ENCODE peak calls at places on chromosome 12, in four cellular contexts. O is right atrium auricular region, A is bronchial epithelial cell, Y is heart right ventricle. P is an unnamed sample.

GRCh38 chr12:62604856-62605255 is 138.2 kb downstream of the MON2 start:
- DNase-seq in Y (no peak), O (no peak), A (peak; percentile 19), P (no peak)

GRCh38 chr12:77928078-77928477 is 97.4 kb downstream of the NAV3 start:
- DNase-seq in O (no peak), A (no peak), Y (no peak), P (no peak)

GRCh38 chr12:32305163-32305562 is 94.2 kb upstream of the FGD4 start:
- DNase-seq in O (no peak), A (peak; percentile 32), Y (no peak), P (no peak)

GRCh38 chr12:93740721-93741120 is 63.5 kb downstream of the CRADD start:
- DNase-seq in O (no peak), Y (no peak), A (no peak), P (no peak)

GRCh38 chr12:121114019-121114639 is 18.5 kb upstream of the P2RX7 start:
- DNase-seq in A (no peak), O (no peak), Y (no peak), P (no peak)

GRCh38 chr12:13101854-13102375 is 1.6 kb downstream of the GSG1 start:
- DNase-seq in A (peak; percentile 69), Y (no peak), O (no peak), P (no peak)

GRCh38 chr12:40752011-40752410 is 59.8 kb downstream of the CNTN1 start:
- DNase-seq in Y (no peak), A (no peak), O (no peak), P (no peak)

GRCh38 chr12:87586158-87586557 is 443.0 kb downstream of the C12orf50 start:
- DNase-seq in Y (no peak), A (no peak), O (no peak), P (no peak)

GRCh38 chr12:131604146-131604844 is 106.6 kb upstream of the SFSWAP start:
- DNase-seq in O (no peak), Y (no peak), A (no peak), P (no peak)

DNA sequence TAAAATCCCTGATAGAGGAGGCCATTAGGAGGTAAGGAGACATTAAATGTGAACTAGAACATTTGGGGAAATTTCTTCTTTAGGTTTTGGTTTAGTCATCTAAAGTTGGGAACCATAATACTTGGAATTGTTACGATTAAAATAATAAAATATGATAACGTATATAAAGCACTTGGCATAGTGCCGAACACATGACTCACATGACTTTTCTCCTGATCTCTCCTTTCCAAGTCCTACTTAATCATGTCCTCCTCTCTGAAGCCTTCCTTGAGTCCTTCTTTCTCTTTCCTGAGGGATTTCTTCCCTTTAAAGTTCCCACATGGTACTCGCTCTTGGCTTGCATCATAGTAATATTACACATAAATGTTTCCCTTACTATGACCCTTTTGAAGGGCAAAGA is 20.0 kb downstream of the BEST3 start:
- DNase-seq in O (no peak), A (no peak), Y (no peak), P (no peak)
- TF ChIP-seq CTCF in O (no peak), A (no peak), Y (no peak), P (no peak)

DNA sequence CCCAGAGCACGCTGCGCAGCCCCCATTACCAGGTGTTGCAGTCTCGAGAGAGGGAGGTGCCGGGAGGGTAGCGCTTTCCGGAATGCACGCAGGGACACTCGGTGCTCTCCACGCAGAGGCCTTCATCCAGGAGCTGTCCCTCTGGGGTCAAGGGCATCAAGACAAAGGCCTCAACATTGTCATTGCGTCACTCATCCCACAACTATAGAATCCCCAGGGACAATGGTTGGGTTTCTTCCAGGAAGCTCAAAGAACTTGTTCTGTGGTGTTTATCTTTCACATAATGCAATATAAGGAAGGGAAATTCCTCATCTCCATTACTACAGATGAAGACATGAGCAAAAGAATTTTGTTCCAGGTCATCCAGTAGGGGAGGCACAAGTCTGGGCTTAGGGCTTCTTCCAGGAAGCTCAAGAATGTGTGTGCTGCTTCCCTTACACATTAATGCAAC is 52.1 kb downstream of the VWF start:
- DNase-seq in Y (no peak), A (peak; percentile 91), O (no peak), P (no peak)
- TF ChIP-seq CTCF in Y (peak; percentile 52), A (peak; percentile 58), O (peak; percentile 41), P (no peak)

DNA sequence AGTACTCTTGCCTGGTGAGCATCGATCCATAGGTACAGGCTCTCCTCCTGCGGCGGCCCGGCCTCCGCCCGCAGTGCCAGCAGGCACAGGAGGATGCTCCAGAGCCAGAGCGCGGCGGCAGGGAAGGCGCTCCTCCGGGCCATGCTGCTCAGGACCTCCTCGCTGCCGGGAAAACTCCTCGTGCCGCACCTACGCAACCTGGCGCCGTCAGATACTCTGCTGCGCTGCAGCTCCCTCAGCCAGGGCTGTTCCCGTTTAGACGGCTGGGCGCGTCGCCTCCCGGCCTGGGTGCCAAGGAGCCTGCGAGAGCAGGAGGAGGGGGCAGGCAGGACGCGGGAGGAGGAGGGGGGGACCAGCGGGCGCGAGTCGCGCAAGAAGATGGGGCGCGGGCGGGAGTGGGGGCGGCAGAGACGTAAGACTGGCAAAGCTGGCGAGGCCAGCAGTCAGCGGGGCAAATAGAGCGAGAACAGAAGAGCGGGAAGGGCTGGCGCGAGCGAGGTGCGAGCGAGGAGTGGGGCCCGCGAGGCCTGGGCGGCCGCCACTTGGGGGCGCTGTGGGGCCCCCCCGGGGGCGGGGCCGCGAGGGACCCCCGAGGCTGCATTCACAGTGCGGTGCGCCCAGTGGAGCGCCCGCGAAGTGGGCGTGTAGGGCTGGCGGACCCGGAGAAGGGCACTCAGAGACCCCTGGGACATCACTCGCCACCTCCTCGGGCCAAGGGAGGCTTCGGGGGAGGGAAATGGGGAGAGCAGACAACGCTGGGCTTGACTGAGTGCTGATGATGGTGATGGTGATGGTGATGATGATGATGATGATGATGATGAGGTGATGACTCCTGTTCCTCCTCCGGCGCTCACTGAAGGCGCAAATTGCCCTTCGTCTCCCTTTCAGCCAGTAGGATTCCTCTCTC is at the start of gene WIF1:
- DNase-seq in Y (peak; percentile 14), O (no peak), A (peak; percentile 17), P (no peak)
- TF ChIP-seq CTCF in Y (peak; percentile 44), O (peak; percentile 57), A (peak; percentile 34), P (no peak)

GRCh38 chr12:43501705-43502104 is 50.3 kb downstream of the ADAMTS20 start:
- DNase-seq in Y (no peak), O (no peak), A (peak; percentile 21), P (no peak)
- TF ChIP-seq CTCF in Y (peak; percentile 30), O (no peak), A (peak; percentile 30), P (no peak)

GRCh38 chr12:89424846-89425245 is 72.5 kb upstream of the DUSP6 start:
- DNase-seq in A (no peak), O (no peak), Y (no peak), P (no peak)

GRCh38 chr12:89418228-89418910 is 66.1 kb upstream of the DUSP6 start:
- DNase-seq in Y (no peak), A (no peak), O (no peak), P (no peak)

GRCh38 chr12:89417246-89417977 is 65.1 kb upstream of the DUSP6 start:
- DNase-seq in O (no peak), Y (no peak), A (peak; percentile 71), P (no peak)

GRCh38 chr12:89424394-89424793 is 72.1 kb upstream of the DUSP6 start:
- DNase-seq in A (no peak), O (no peak), Y (no peak), P (no peak)

DNA sequence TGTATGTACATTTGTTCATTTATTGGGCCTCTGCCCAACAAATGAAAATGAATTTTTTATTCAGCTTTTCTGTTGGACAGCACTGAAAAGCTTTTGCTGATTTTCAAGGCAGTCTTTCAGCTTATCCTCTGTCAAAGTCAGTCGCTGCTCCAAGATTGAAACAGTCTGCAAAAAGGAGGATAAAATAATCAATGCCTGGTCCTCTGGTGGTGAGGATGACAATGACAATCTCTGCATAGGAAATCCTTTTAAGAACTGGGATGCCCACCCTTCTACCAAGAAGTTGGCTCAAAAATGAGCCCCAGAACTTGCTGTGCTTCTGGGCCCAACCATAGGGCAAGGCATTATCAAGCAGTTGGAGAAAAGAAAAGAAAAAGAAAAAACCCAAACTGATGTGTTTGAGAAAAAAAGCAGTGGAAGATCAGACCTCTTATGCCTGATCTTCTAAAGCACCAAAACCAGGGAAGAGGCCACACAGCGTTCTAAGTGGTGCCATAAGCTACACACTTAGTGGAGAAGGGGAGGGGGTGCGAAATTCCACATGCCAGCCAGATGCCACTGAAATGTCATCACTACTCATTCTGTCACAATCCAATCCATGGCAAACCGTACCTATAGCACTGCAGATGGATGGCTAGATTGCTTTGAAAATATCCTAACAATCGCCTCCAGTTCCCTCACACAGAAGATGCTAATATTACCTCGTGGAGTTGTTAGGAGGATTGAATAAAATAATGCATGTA is 69.0 kb upstream of the DUSP6 start:
- DNase-seq in O (no peak), Y (no peak), A (no peak), P (no peak)
- TF ChIP-seq CTCF in O (peak; percentile 29), Y (no peak), A (no peak), P (no peak)

GRCh38 chr12:1629338-1630080 is 478 bp downstream of the WNT5B start:
- DNase-seq in Y (no peak), O (no peak), A (no peak), P (no peak)
- TF ChIP-seq CTCF in Y (no peak), O (no peak), A (peak; percentile 17), P (no peak)

GRCh38 chr12:75086086-75087038 is 123.3 kb downstream of the KCNC2 start:
- DNase-seq in A (peak; percentile 7), O (no peak), Y (no peak), P (no peak)

DNA sequence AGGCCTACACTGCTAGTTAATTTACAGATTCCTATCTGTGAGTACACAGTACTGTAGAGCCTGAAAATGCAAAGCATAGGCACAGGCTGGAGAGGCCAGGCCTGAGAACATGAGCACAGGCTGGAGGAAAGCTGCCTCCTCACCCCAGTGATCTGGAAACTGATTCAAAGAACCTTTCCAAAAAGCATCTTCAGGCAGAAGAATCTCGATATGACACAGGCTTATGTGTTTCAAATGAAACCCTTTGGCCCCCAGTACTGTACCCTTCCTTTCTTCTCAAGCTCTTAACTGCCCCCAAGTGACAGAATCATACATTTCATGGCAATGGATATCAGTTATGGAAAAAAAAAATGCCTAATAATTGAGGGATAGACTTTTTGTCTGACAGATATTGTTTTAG is 122.0 kb downstream of the KCNC2 start:
- DNase-seq in Y (no peak), A (no peak), O (no peak), P (no peak)
- TF ChIP-seq CTCF in Y (no peak), A (no peak), O (no peak), P (no peak)

DNA sequence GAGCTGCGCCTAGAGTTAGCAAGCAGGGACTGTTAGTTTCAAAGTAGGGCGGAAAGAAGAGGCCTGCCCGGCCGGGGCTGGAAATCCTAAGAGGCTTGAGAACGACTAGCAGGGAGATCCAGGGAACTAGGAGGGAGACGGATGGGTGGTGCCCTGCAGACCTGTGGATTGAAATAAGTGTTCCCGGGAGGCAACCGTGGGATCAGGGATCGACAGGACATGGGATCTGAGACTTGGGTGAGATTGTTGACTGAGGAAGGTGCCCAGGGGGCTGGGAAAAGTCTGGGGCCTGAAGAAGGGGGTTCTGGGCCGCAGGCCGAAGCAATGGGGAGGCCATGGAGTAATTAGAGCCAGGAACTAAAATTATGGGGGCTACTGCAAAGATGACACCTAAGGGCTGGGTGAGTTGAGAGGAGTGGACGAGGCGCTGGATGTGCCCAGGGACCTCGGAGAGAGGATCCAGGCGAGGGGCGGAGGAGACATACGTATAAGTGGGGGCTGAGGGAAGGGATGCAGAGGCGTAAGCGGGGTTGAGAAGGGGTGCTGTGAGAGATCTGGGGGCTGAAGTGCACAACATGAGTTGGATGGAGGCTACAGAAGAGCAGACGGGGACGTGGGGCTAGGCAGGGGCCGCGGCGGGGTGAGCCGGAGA is 630 bp downstream of the LTA4H start:
- DNase-seq in Y (no peak), A (peak; percentile 39), O (no peak), P (no peak)
- TF ChIP-seq CTCF in Y (no peak), A (no peak), O (no peak), P (no peak)